ENCODE peak calls at places on chromosome 1, in ten cellular contexts. V is H1, T is suprapubic skin, Y is stomach, N is K562, M is transverse colon, H is GM12878, J is sigmoid colon, K is HepG2, X is SK-N-SH. E is an unnamed sample.

GRCh38 chr1:175839678-175840669 is 96.6 kb upstream of the TNR start:
- DNase-seq in N (no peak), H (no peak), Y (no peak), M (peak; percentile 42), J (no peak), V (no peak), X (peak; percentile 24), K (peak; percentile 87), T (no peak), E (no peak)

GRCh38 chr1:237470712-237471310 is 419.9 kb downstream of the ZP4 start:
- DNase-seq in J (no peak), H (no peak), T (no peak), V (no peak), Y (peak; percentile 50), N (no peak), K (no peak), X (no peak), M (no peak), E (no peak)

GRCh38 chr1:30732277-30732996 is 9.1 kb upstream of the MATN1 start:
- DNase-seq in X (no peak), T (no peak), K (no peak), J (no peak), N (no peak), H (no peak), Y (no peak), V (no peak), M (no peak), E (no peak)

GRCh38 chr1:113784104-113784779 is 25.0 kb upstream of the PHTF1 start:
- DNase-seq in N (no peak), V (no peak), H (peak; percentile 64), X (no peak), T (no peak), M (no peak), Y (no peak), J (no peak), K (no peak), E (no peak)

GRCh38 chr1:56710646-56711045 is 65.5 kb downstream of the PRKAA2 start:
- DNase-seq in M (no peak), T (no peak), V (no peak), J (no peak), H (no peak), K (no peak), Y (no peak), N (no peak), X (no peak), E (no peak)

GRCh38 chr1:111727056-111727455 is 12.1 kb downstream of the INKA2 start:
- DNase-seq in Y (no peak), N (no peak), M (no peak), T (no peak), V (no peak), X (no peak), J (no peak), K (no peak), H (no peak), E (no peak)

GRCh38 chr1:150567717-150568561 is 11.5 kb downstream of the MCL1 start:
- DNase-seq in T (peak; percentile 94), K (peak; percentile 95), N (peak; percentile 55), X (peak; percentile 56), H (no peak), V (peak; percentile 81), Y (peak; percentile 93), J (peak; percentile 97), M (peak; percentile 84), E (peak; percentile 95)

GRCh38 chr1:160169553-160170399 is 18.4 kb downstream of the ATP1A4 start:
- DNase-seq in M (no peak), J (no peak), X (no peak), K (no peak), V (peak; percentile 79), N (no peak), Y (no peak), H (peak; percentile 71), T (no peak), E (no peak)

GRCh38 chr1:109425902-109426277 is 358 bp downstream of the PSMA5 start:
- DNase-seq in X (no peak), J (peak; percentile 79), K (peak; percentile 59), T (no peak), N (no peak), H (no peak), Y (peak; percentile 61), M (peak; percentile 62), V (no peak), E (peak; percentile 76)

GRCh38 chr1:9291914-9292360 is 757 bp upstream of the SPSB1 start:
- DNase-seq in M (peak; percentile 87), T (no peak), H (no peak), J (peak; percentile 83), N (no peak), K (peak; percentile 58), V (no peak), Y (peak; percentile 75), X (peak; percentile 54), E (no peak)
- TF ChIP-seq POLR2AphosphoS5 in M (peak; percentile 25), T (no peak), H (no peak), J (no peak), N (no peak), K (no peak), V (no peak), Y (no peak), X (no peak), E (no peak)

GRCh38 chr1:86849756-86850155 is 64.2 kb downstream of the SELENOF start:
- DNase-seq in M (no peak), T (no peak), N (no peak), V (no peak), X (no peak), K (no peak), J (no peak), Y (no peak), H (no peak), E (no peak)

GRCh38 chr1:86852289-86852688 is 61.6 kb downstream of the SELENOF start:
- DNase-seq in K (no peak), T (no peak), N (no peak), Y (no peak), J (no peak), X (no peak), H (no peak), V (no peak), M (no peak), E (no peak)

GRCh38 chr1:86856196-86856595 is 57.7 kb downstream of the SELENOF start:
- DNase-seq in J (no peak), H (no peak), V (no peak), N (no peak), Y (no peak), T (no peak), K (no peak), X (no peak), M (no peak), E (no peak)

GRCh38 chr1:86854352-86854751 is 59.6 kb downstream of the SELENOF start:
- DNase-seq in M (no peak), N (no peak), H (no peak), X (no peak), J (no peak), V (no peak), T (no peak), K (no peak), Y (no peak), E (no peak)

DNA sequence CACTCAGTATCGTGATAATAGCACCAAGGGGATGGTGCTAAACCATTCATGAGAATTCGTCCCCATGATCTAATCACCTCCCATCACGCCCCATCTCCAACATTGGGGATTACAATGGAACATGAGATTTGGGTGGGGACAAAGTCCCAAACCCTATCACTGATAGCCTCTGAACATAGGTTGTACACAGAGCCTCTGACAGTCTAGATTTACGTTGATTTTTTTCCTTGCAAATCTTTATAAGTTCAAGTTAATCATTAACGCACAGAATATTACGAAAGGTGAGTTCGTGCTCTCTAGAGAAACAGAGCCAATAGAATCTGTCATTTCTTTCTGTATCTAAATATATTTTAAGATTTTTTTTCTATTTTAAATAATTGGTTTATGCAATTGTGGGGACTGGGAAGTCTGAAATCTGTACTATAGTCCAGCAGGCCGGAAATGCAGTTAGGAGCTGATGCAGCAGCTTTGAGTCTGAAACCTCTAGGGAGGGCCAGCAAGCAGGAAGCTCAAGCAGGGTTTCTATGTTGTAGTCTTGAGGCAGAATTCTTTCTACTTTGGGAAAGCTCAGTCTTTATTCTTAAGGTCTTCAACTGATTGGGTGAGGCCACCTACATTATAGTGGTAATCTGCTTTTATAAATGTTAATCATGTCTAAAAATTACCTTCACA is 61.1 kb downstream of the SELENOF start:
- DNase-seq in X (no peak), T (no peak), M (no peak), V (no peak), K (peak; percentile 59), H (no peak), J (no peak), Y (no peak), N (no peak), E (no peak)
- H3K27ac ChIP-seq in X (no peak overlapping the region), T (no peak overlapping the region), M (no peak overlapping the region), V (no peak overlapping the region), K (no peak overlapping the region), H (no peak overlapping the region), J (no peak overlapping the region), Y (no peak overlapping the region), N (no peak overlapping the region), E (no peak overlapping the region)

DNA sequence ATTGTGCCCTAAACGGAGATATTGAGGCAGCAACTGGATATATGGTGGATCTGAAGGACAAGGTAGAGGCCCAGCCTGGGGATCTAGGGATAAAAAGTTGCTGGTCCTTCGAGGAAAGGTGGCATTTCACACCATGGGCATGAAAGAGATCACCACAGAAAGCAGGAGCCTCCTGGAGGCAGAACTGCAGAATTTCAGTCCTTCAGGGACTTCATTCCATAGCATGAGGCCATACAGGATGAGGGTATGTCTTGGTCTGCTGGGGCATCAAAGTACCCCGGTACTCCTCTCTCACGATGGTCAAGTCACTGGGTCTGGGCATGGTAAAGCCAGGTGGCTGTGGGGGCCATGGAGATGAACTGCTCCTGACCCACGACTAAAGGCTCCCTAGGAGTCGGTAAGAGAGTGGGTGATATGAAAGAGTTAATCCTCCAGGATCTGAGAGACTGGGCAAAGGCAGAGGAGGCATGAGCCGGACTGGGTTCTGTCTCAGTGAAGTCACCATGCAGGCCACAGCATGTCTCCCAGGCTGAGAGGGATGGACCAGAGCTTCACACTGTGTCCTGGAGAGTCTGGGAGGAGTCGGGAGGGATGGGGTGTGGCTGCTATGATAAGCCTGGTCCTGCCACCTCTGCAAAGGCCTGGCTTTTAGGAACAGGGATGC is 5.8 kb upstream of the SPRR5 start:
- DNase-seq in J (no peak), H (no peak), V (no peak), M (no peak), T (no peak), X (no peak), Y (no peak), N (no peak), K (no peak), E (no peak)
- TF ChIP-seq EP300 in J (no peak), H (no peak), V (no peak), M (no peak), T (no peak), X (no peak), Y (no peak), N (no peak), K (no peak), E (no peak)

DNA sequence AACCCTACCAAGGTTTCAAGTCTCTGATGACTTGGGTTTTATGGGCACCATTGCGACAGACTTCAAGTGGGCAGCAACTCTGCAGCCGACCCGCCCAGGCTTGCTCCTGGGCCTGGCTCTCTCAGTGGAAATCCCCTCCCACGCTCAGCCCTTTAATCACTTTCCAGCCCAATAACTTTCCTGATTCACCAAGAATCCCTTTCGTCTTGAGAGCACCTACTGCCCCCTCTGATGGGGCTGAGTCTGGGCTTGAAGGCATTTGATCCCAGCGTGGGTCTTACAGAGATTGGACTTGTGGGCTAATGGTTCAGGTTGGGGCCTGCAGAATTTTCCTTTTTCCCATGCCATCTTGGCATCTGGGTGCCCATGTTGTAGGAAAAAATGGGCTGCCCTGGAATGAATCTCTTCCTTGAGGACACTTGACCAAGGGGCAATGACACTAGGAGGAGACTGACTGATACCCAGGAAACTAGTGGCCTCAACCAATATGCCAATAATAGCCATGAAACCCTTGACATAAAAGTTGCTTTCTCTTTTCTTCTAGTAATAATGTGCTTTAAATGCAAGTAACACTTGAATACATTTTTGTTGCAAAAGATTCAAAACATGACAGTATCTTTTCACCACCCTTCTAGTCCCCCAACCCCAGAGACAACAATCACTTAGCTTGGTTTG is 7.8 kb upstream of the PHLDA3 start:
- DNase-seq in X (no peak), N (no peak), V (no peak), J (no peak), T (no peak), H (no peak), K (no peak), Y (no peak), M (no peak), E (peak; percentile 77)
- TF ChIP-seq POLR2AphosphoS5 in X (no peak), N (no peak), V (no peak), J (no peak), T (no peak), H (no peak), K (no peak), Y (no peak), M (no peak), E (no peak)